ENCODE peak calls at places on chromosomes 16 and 17, in five cellular contexts. B is cortex of kidney, I is hippocampal formation, T is T follicular helper cell, G is left colon. M is an unnamed sample.

GRCh38 chr16:64144612-64145011 is 977.3 kb downstream of the CDH11 start:
- DNase-seq in G (no peak), T (no peak), I (no peak), B (no peak), M (no peak)

GRCh38 chr16:75494696-75495601 is at the start of gene CHST6:
- DNase-seq in G (peak), B (no peak), T (no peak), I (peak), M (no peak)

GRCh38 chr16:64092284-64092683 is 1029.6 kb downstream of the CDH11 start:
- DNase-seq in G (no peak), I (no peak), T (no peak), B (no peak), M (no peak)

GRCh38 chr17:49858796-49859195 is 10.9 kb upstream of the TAC4 start:
- DNase-seq in G (no peak), I (no peak), B (no peak), T (no peak), M (no peak)

GRCh38 chr17:9389116-9389515 is 186.5 kb downstream of the STX8 start:
- DNase-seq in B (no peak), T (no peak), I (no peak), G (no peak), M (no peak)

GRCh38 chr17:68539536-68540469 is 27.6 kb downstream of the PRKAR1A start:
- DNase-seq in G (no peak), B (no peak), I (no peak), T (no peak), M (no peak)

GRCh38 chr17:49872776-49873377 is 25.0 kb upstream of the TAC4 start:
- DNase-seq in G (no peak), I (no peak), B (no peak), T (no peak), M (no peak)

GRCh38 chr17:18361837-18362380 is 1.4 kb downstream of the SHMT1 start:
- DNase-seq in G (no peak), T (no peak), B (no peak), I (no peak), M (no peak)

GRCh38 chr17:49514374-49514738 is 19.3 kb downstream of the NGFR start:
- DNase-seq in G (no peak), I (no peak), T (no peak), B (no peak), M (no peak)

GRCh38 chr17:70098030-70098429 is 23.0 kb downstream of the KCNJ16 start:
- DNase-seq in G (no peak), B (no peak), I (no peak), T (no peak), M (no peak)

GRCh38 chr16:85557083-85557975 is 55.8 kb upstream of the GSE1 start:
- DNase-seq in I (no peak), G (peak), T (no peak), B (no peak), M (no peak)

GRCh38 chr17:42928714-42929496 is 28.3 kb downstream of the G6PC1 start:
- DNase-seq in B (no peak), T (no peak), G (peak), I (no peak), M (peak)

GRCh38 chr17:29048440-29049360 is 5.8 kb downstream of the PIPOX start:
- DNase-seq in B (no peak), G (no peak), I (no peak), T (no peak), M (no peak)

GRCh38 chr16:57892447-57893096 is 78.4 kb downstream of the CNGB1 start:
- DNase-seq in T (no peak), I (no peak), G (peak), B (no peak), M (no peak)

GRCh38 chr16:12876778-12877177 is 24.6 kb upstream of the SHISA9 start:
- DNase-seq in B (no peak), I (no peak), T (no peak), G (no peak), M (no peak)

GRCh38 chr16:22194707-22195444 is 11.2 kb upstream of the EEF2K start:
- DNase-seq in I (no peak), T (no peak), B (no peak), G (no peak), M (no peak)

GRCh38 chr17:66691644-66692500 is 143.0 kb upstream of the CACNG5 start:
- DNase-seq in T (no peak), G (peak), B (no peak), I (no peak), M (peak)

GRCh38 chr17:8021565-8022357 is 17.1 kb upstream of the ALOX15B start:
- DNase-seq in B (no peak), I (no peak), T (no peak), G (no peak), M (peak)

GRCh38 chr16:24931091-24931490 is 84.1 kb downstream of the ARHGAP17 start:
- DNase-seq in G (no peak), T (no peak), I (no peak), B (no peak), M (no peak)

GRCh38 chr16:8845699-8846298 is 23.0 kb downstream of the CARHSP1 start:
- DNase-seq in G (no peak), I (no peak), B (no peak), T (no peak), M (no peak)

GRCh38 chr17:17792143-17792550 is 44.6 kb downstream of the SREBF1 start:
- DNase-seq in B (no peak), T (no peak), I (no peak), G (no peak), M (no peak)

GRCh38 chr16:16774389-16774788 is 395.4 kb downstream of the NPIPA7 start:
- DNase-seq in B (no peak), I (no peak), T (no peak), G (no peak), M (no peak)

GRCh38 chr17:48612456-48612853 is 1.6 kb upstream of the HOXB7 start:
- DNase-seq in G (no peak), B (no peak), T (no peak), I (no peak), M (no peak)

GRCh38 chr17:52419256-52419655 is 260.7 kb upstream of the CA10 start:
- DNase-seq in G (no peak), I (peak), T (no peak), B (no peak), M (no peak)

GRCh38 chr17:44788139-44788538 is 29.4 kb downstream of the ADAM11 start:
- DNase-seq in G (no peak), I (no peak), B (no peak), T (no peak), M (no peak)

GRCh38 chr16:81175325-81175891 is 63.1 kb upstream of the BCO1 start:
- DNase-seq in I (no peak), B (no peak), T (no peak), G (no peak), M (no peak)

M was measured in vagina.